ENCODE peak calls at places on chromosome 20, in eight cellular contexts. F is neural progenitor cell, C is psoas muscle, V is mesendoderm, R is Karpas-422, U is PC-3, Q is esophagus squamous epithelium, L is adrenal gland. K is an unnamed sample. For H3K36me3, the result is how much of the 10 kb centered on the place peaks cover.

GRCh38 chr20:4944918-4945317 is 56.4 kb downstream of the SLC23A2 start:
- DNase-seq in F (no peak), C (no peak), V (no peak), R (no peak), U (no peak), Q (no peak), L (no peak), K (no peak)

GRCh38 chr20:23049933-23050838 is 714 bp upstream of the THBD start:
- DNase-seq in F (peak), C (peak), V (peak), R (no peak), U (peak), Q (no peak), L (peak), K (peak)

GRCh38 chr20:33609504-33609903 is 52.6 kb upstream of the C20orf144 start:
- DNase-seq in F (no peak), C (no peak), V (no peak), R (peak), U (no peak), Q (no peak), L (no peak), K (no peak)

GRCh38 chr20:14672066-14672465 is 334.7 kb upstream of the FLRT3 start:
- DNase-seq in F (no peak), C (no peak), V (no peak), R (no peak), U (no peak), Q (no peak), L (no peak), K (no peak)

GRCh38 chr20:3670511-3670910 is 7.3 kb upstream of the GFRA4 start:
- DNase-seq in F (peak), C (no peak), V (no peak), R (no peak), U (peak), Q (no peak), L (no peak), K (no peak)

GRCh38 chr20:6769953-6770831 is 2.7 kb downstream of the BMP2 start:
- DNase-seq in F (peak), C (peak), V (peak), R (no peak), U (no peak), Q (no peak), L (peak), K (no peak)

GRCh38 chr20:51363378-51363777 is 179.1 kb downstream of the NFATC2 start:
- DNase-seq in F (no peak), C (no peak), V (no peak), R (no peak), U (no peak), Q (no peak), L (no peak), K (no peak)

GRCh38 chr20:61253264-61253639 is 1.2 kb downstream of the CDH4 start:
- DNase-seq in F (peak), C (no peak), V (peak), R (no peak), U (no peak), Q (no peak), L (no peak), K (no peak)

GRCh38 chr20:32626859-32627636 is 41.9 kb upstream of the NOL4L start:
- DNase-seq in F (no peak), C (no peak), V (no peak), R (peak), U (no peak), Q (no peak), L (peak), K (no peak)

GRCh38 chr20:46129955-46130481 is 11.9 kb downstream of the CD40 start:
- DNase-seq in F (no peak), C (no peak), V (peak), R (no peak), U (no peak), Q (no peak), L (no peak), K (no peak)

GRCh38 chr20:53413188-53413631 is 180.4 kb downstream of the ZNF217 start:
- DNase-seq in F (peak), C (peak), V (peak), R (peak), U (peak), Q (no peak), L (no peak), K (no peak)

GRCh38 chr20:53074811-53075314 is 102.7 kb downstream of the TSHZ2 start:
- DNase-seq in F (no peak), C (no peak), V (no peak), R (no peak), U (peak), Q (no peak), L (no peak), K (no peak)

GRCh38 chr20:51720854-51721253 is 47.3 kb downstream of the ATP9A start:
- DNase-seq in F (no peak), C (no peak), V (no peak), R (no peak), U (no peak), Q (no peak), L (no peak), K (no peak)

GRCh38 chr20:36860339-36860738 is 15.6 kb upstream of the TLDC2 start:
- DNase-seq in F (no peak), C (no peak), V (no peak), R (no peak), U (no peak), Q (no peak), L (no peak), K (no peak)
- H3K27ac ChIP-seq in F (no peak), C (no peak), V (no peak), R (peak), U (no peak), Q (peak), L (peak), K (peak)

GRCh38 chr20:50346372-50347347 is 156.0 kb downstream of the CEBPB start:
- DNase-seq in F (no peak), C (peak), V (no peak), R (no peak), U (peak), Q (no peak), L (peak), K (peak)

GRCh38 chr20:50343490-50344179 is 153.0 kb downstream of the CEBPB start:
- DNase-seq in F (no peak), C (no peak), V (no peak), R (no peak), U (no peak), Q (no peak), L (no peak), K (no peak)

GRCh38 chr20:50344232-50345071 is 153.8 kb downstream of the CEBPB start:
- DNase-seq in F (no peak), C (no peak), V (peak), R (peak), U (no peak), Q (no peak), L (no peak), K (no peak)

GRCh38 chr20:50347568-50347981 is 156.9 kb downstream of the CEBPB start:
- DNase-seq in F (no peak), C (no peak), V (no peak), R (no peak), U (no peak), Q (no peak), L (no peak), K (no peak)

GRCh38 chr20:50345712-50346371 is 155.2 kb downstream of the CEBPB start:
- DNase-seq in F (no peak), C (no peak), V (no peak), R (no peak), U (no peak), Q (no peak), L (no peak), K (no peak)
- H3K36me3 ChIP-seq in F (under half), C (under half), V (under half), R (under half), U (under half), Q (under half), L (under half), K (under half)

GRCh38 chr20:50224553-50225255 is 34.1 kb downstream of the CEBPB start:
- DNase-seq in F (no peak), C (peak), V (peak), R (peak), U (no peak), Q (no peak), L (peak), K (peak)

GRCh38 chr20:50227506-50227905 is 36.9 kb downstream of the CEBPB start:
- DNase-seq in F (no peak), C (no peak), V (no peak), R (no peak), U (peak), Q (no peak), L (no peak), K (no peak)

GRCh38 chr20:50229156-50229605 is 38.6 kb downstream of the CEBPB start:
- DNase-seq in F (no peak), C (peak), V (no peak), R (no peak), U (peak), Q (no peak), L (no peak), K (no peak)

GRCh38 chr20:50224052-50224451 is 33.4 kb downstream of the CEBPB start:
- DNase-seq in F (no peak), C (no peak), V (no peak), R (no peak), U (no peak), Q (no peak), L (no peak), K (no peak)

DNA sequence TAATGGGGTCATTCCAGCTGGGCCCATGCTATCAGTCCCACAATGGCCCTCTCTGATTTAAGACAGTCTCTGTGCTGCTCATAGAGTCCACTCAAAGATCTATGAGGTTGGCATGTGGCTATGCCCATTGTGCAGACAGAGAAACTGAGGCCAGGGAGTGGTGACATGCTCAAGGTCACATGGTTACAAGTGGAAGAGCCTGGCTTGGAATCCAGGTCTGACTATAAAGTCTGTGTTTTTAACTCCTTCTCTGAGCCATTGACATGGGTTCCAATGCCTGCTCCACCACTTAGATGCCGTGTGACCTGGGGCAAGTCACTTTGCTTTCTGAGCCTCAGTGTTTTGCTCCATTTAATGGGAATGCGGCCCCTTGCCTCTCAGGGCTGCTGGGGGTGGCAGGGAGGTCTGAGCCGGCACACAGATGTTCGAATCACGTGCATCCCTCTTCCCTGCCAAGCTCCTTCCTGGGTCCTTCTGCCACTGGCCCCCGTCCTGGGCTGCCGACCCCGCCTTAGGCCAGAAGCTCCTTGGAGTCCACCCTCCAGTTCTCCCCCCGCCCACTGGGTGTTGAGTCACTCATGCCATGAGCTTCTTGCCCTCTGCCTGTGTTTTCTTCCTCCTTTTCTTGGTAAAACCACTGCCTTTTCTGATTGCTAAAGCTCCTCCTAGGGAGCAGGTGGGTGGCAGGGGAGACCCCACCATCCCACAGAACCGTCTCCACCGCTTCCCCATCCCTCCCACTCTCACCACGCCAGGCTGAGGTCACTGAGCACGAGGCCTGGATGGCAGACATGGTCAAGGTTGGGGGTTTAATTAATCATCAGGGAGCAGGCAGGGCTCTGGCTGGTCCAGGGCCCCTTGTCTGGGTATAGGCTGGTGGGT is 35.7 kb downstream of the CEBPB start:
- DNase-seq in F (no peak), C (no peak), V (no peak), R (no peak), U (no peak), Q (no peak), L (peak), K (peak)
- H3K27ac ChIP-seq in F (no peak), C (no peak), V (no peak), R (no peak), U (no peak), Q (peak), L (peak), K (peak)

DNA sequence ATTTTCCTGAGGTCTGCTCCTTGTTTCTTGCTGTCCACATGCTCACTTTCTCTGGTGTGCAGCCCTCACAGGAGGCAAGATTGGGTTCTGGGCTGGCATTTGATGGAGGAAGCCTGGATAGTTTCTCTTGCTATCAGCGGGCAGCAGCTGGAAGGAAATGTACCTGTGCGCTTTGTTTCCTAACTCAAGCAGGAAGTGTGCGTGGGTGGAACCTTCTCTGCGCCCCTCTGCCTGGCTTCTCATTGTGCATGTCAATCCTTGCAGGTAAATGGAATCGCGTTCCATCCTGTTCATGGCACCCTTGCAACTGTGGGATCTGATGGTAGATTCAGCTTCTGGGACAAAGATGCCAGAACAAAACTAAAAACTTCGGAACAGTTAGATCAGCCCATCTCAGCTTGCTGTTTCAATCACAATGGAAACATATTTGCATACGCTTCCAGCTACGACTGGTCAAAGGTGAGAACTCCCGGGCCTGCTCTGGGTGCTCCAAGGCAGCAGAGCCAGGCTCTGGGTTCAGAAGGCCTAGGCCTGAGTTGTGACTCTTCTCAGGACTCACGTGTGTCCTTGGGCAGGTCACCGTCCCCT is 16.8 kb upstream of the RBM38 start:
- DNase-seq in F (no peak), C (no peak), V (no peak), R (no peak), U (no peak), Q (no peak), L (no peak), K (no peak)
- H3K36me3 ChIP-seq in F (under half), C (under half), V (under half), R (under half), U (half or more), Q (half or more), L (under half), K (half or more)

GRCh38 chr20:48829940-48830339 is 2.1 kb upstream of the PREX1 start:
- DNase-seq in F (no peak), C (no peak), V (no peak), R (no peak), U (no peak), Q (no peak), L (no peak), K (no peak)

GRCh38 chr20:48832423-48832735 is 4.6 kb upstream of the PREX1 start:
- DNase-seq in F (no peak), C (no peak), V (no peak), R (no peak), U (no peak), Q (no peak), L (no peak), K (no peak)

GRCh38 chr20:48828734-48829460 is 1.1 kb upstream of the PREX1 start:
- DNase-seq in F (no peak), C (no peak), V (peak), R (no peak), U (no peak), Q (no peak), L (no peak), K (no peak)

GRCh38 chr20:48831702-48832422 is 4.1 kb upstream of the PREX1 start:
- DNase-seq in F (peak), C (peak), V (no peak), R (no peak), U (peak), Q (no peak), L (peak), K (peak)

DNA sequence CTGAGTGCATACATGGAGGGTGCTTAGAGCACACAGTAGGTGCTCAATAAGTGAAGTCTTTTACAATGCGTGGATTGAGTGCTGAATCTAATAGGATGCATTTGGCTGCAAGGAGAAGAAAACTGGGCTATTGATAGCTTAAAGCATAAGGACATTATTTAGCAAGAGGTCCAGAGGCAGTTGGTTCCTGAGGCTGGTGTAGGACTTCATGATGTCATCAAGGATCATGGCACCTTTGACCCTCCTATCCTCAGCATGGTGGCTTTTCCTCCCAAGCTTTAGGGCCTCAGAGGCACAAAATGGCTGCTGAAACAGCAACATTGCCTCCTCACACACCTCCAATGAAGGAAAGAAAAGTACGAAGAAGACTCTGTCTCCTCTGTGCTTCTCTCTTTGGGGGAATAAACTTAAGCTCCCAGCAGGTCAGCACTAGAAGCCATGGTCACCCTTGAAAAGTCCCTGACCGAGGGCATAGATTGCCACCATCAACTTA is 3.1 kb upstream of the PREX1 start:
- DNase-seq in F (no peak), C (no peak), V (no peak), R (no peak), U (no peak), Q (no peak), L (no peak), K (no peak)
- H3K27ac ChIP-seq in F (no peak), C (no peak), V (no peak), R (no peak), U (no peak), Q (no peak), L (no peak), K (no peak)

GRCh38 chr20:57420571-57421257 is 29.5 kb downstream of the RBM38 start:
- DNase-seq in F (no peak), C (peak), V (no peak), R (no peak), U (no peak), Q (no peak), L (no peak), K (no peak)
- H3K36me3 ChIP-seq in F (under half), C (under half), V (under half), R (under half), U (under half), Q (under half), L (under half), K (under half)

GRCh38 chr20:38159949-38160756 is 4.9 kb downstream of the TGM2 start:
- DNase-seq in F (no peak), C (no peak), V (no peak), R (no peak), U (no peak), Q (no peak), L (no peak), K (no peak)

GRCh38 chr20:38159539-38159938 is 5.5 kb downstream of the TGM2 start:
- DNase-seq in F (no peak), C (no peak), V (no peak), R (no peak), U (no peak), Q (no peak), L (no peak), K (no peak)

GRCh38 chr20:38162149-38162548 is 2.9 kb downstream of the TGM2 start:
- DNase-seq in F (no peak), C (no peak), V (no peak), R (no peak), U (no peak), Q (no peak), L (no peak), K (no peak)

GRCh38 chr20:38162878-38163875 is 1.9 kb downstream of the TGM2 start:
- DNase-seq in F (no peak), C (no peak), V (no peak), R (no peak), U (no peak), Q (no peak), L (no peak), K (no peak)

GRCh38 chr20:38161412-38161774 is 3.7 kb downstream of the TGM2 start:
- DNase-seq in F (no peak), C (no peak), V (no peak), R (no peak), U (no peak), Q (no peak), L (no peak), K (no peak)
- H3K27ac ChIP-seq in F (no peak), C (no peak), V (no peak), R (no peak), U (no peak), Q (peak), L (no peak), K (peak)

DNA sequence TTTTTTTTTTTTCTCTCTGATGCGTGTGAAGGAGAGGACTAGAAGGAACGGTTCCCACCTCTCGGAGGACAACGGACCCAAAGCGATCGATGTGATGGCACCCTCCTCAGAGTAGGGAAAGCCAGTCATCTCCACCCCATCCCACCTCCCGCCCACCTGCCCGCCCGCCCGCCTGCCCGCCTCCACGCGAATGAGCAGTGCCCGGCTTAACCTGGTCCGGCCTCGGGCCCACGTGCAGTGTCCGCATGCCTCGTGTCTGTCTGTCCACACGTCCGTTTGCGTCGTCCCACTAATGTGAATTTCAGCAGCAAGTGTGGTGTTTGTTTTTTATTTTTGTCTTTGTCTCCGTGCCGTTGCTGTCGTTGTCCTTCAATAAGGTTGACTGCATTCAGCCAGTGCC is 42.1 kb upstream of the MYL9 start:
- DNase-seq in F (no peak), C (no peak), V (no peak), R (no peak), U (no peak), Q (no peak), L (no peak), K (no peak)
- H3K36me3 ChIP-seq in F (under half), C (under half), V (under half), R (under half), U (under half), Q (under half), L (under half), K (half or more)

GRCh38 chr20:63706027-63706695 is 1.6 kb downstream of the ARFRP1 start:
- DNase-seq in F (no peak), C (peak), V (no peak), R (no peak), U (no peak), Q (no peak), L (peak), K (no peak)

GRCh38 chr20:63706852-63707557 is 771 bp downstream of the ARFRP1 start:
- DNase-seq in F (peak), C (peak), V (peak), R (peak), U (peak), Q (no peak), L (peak), K (peak)

GRCh38 chr20:63709149-63709527 is 1.3 kb downstream of the ZGPAT start:
- DNase-seq in F (no peak), C (no peak), V (no peak), R (no peak), U (no peak), Q (no peak), L (peak), K (no peak)

GRCh38 chr20:63707558-63708300 is at the start of the genes ARFRP1 and ZGPAT:
- DNase-seq in F (peak), C (peak), V (peak), R (peak), U (peak), Q (no peak), L (peak), K (no peak)

GRCh38 chr20:63708301-63709148 is 686 bp downstream of the ZGPAT start:
- DNase-seq in F (peak), C (peak), V (no peak), R (no peak), U (no peak), Q (no peak), L (peak), K (no peak)
- H3K27ac ChIP-seq in F (no peak), C (peak), V (no peak), R (no peak), U (peak), Q (peak), L (peak), K (peak)

K was measured in ascending aorta.